ENCODE peak calls at places on chromosomes 2 and 18, in six cellular contexts. N is stimulated activated CD4-positive, alpha-beta T cell treated with anti-CD3 and anti-CD28 coated beads, Interleukin-2, amount 100 ng/mL, for 48 hours; L is fibroblast of gingiva; I is A172; J is heart left ventricle; A is COR-L47. Z is an unnamed sample.

GRCh38 chr2:21280793-21281192 is 157.0 kb downstream of the TDRD15 start:
- DNase-seq in N (no peak), L (no peak), I (no peak), J (no peak), A (no peak), Z (no peak)

GRCh38 chr2:20439193-20439475 is 7.7 kb upstream of the RHOB start:
- DNase-seq in N (no peak), L (peak), I (peak), J (no peak), A (no peak), Z (no peak)

GRCh38 chr2:238098854-238099708 is 1.1 kb upstream of the ESPNL start:
- DNase-seq in N (no peak), L (peak), I (no peak), J (no peak), A (no peak), Z (no peak)

GRCh38 chr2:220847006-220847405 is 725.1 kb downstream of the EPHA4 start:
- DNase-seq in N (no peak), L (no peak), I (no peak), J (no peak), A (no peak), Z (no peak)

GRCh38 chr2:159137511-159138101 is 148.9 kb downstream of the WDSUB1 start:
- DNase-seq in N (no peak), L (no peak), I (no peak), J (peak), A (no peak), Z (no peak)

GRCh38 chr18:45304558-45304957 is 310.7 kb upstream of the SLC14A2 start:
- DNase-seq in N (no peak), L (no peak), I (no peak), J (no peak), A (no peak), Z (no peak)

GRCh38 chr2:84395819-84396218 is 63.3 kb downstream of the SUCLG1 start:
- DNase-seq in N (no peak), L (peak), I (peak), J (no peak), A (no peak), Z (no peak)

GRCh38 chr2:128997166-128997866 is 678.6 kb upstream of the HS6ST1 start:
- DNase-seq in N (no peak), L (no peak), I (no peak), J (no peak), A (no peak), Z (no peak)

GRCh38 chr2:71223767-71224333 is 3.1 kb downstream of the PAIP2B start:
- DNase-seq in N (no peak), L (peak), I (peak), J (peak), A (peak), Z (no peak)

GRCh38 chr18:2978626-2979025 is 34.3 kb downstream of the LPIN2 start:
- DNase-seq in N (no peak), L (peak), I (peak), J (no peak), A (no peak), Z (no peak)

GRCh38 chr2:100935372-100935752 is 66.7 kb upstream of the RPL31 start:
- DNase-seq in N (no peak), L (peak), I (peak), J (no peak), A (no peak), Z (no peak)

GRCh38 chr2:28084564-28084963 is 194.0 kb downstream of the BABAM2 start:
- DNase-seq in N (no peak), L (peak), I (peak), J (no peak), A (no peak), Z (no peak)

GRCh38 chr2:198471291-198471690 is 666.9 kb downstream of the PLCL1 start:
- DNase-seq in N (no peak), L (no peak), I (no peak), J (no peak), A (no peak), Z (no peak)

GRCh38 chr2:239098288-239098970 is 250.5 kb downstream of the TWIST2 start:
- DNase-seq in N (no peak), L (peak), I (peak), J (no peak), A (peak), Z (no peak)

GRCh38 chr2:205580591-205580990 is 101.7 kb upstream of the NRP2 start:
- DNase-seq in N (no peak), L (no peak), I (peak), J (no peak), A (no peak), Z (no peak)

GRCh38 chr2:74558284-74559230 is 4.0 kb downstream of the DOK1 start:
- DNase-seq in N (no peak), L (no peak), I (no peak), J (no peak), A (no peak), Z (no peak)

GRCh38 chr18:78898635-78899034 is 81.0 kb upstream of the SALL3 start:
- DNase-seq in N (no peak), L (no peak), I (no peak), J (no peak), A (no peak), Z (no peak)

GRCh38 chr18:51195602-51196115 is 1.8 kb downstream of the MEX3C start:
- DNase-seq in N (no peak), L (peak), I (peak), J (peak), A (peak), Z (no peak)

GRCh38 chr2:113707106-113707505 is 49.3 kb downstream of the SLC35F5 start:
- DNase-seq in N (no peak), L (peak), I (no peak), J (no peak), A (no peak), Z (no peak)

GRCh38 chr18:59874166-59874565 is 25.6 kb upstream of the PMAIP1 start:
- DNase-seq in N (no peak), L (peak), I (peak), J (no peak), A (no peak), Z (no peak)

GRCh38 chr2:141316606-141317005 is 814.2 kb downstream of the LRP1B start:
- DNase-seq in N (no peak), L (no peak), I (peak), J (no peak), A (no peak), Z (no peak)

GRCh38 chr2:43890855-43891254 is 52.1 kb downstream of the ABCG8 start:
- DNase-seq in N (no peak), L (peak), I (peak), J (no peak), A (no peak), Z (no peak)

GRCh38 chr2:132668986-132669853 is 785 bp downstream of the LYPD1 start:
- DNase-seq in N (no peak), L (no peak), I (no peak), J (no peak), A (no peak), Z (no peak)

GRCh38 chr18:66167829-66168463 is 417.1 kb downstream of the CDH7 start:
- DNase-seq in N (no peak), L (no peak), I (no peak), J (no peak), A (no peak), Z (no peak)